ENCODE peak calls at places on chromosomes 4 and X, in eight cellular contexts. O, W, V, C, U, Q, J and T are unnamed samples. For H3K9me3, the result is how much of the 10 kb centered on the place peaks cover.

GRCh38 chrX:136752796-136753195 is 27.9 kb downstream of the ARHGEF6 start:
- DNase-seq in O (no peak), W (no peak), V (no peak), C (no peak), U (no peak), Q (no peak), J (no peak), T (no peak)

GRCh38 chrX:53723381-53723780 is 36.9 kb upstream of the HUWE1 start:
- DNase-seq in O (no peak), W (no peak), V (no peak), C (no peak), U (no peak), Q (no peak), J (no peak), T (no peak)

GRCh38 chrX:15973299-15973698 is 118.7 kb upstream of the AP1S2 start:
- DNase-seq in O (peak), W (peak), V (no peak), C (no peak), U (no peak), Q (peak), J (peak), T (no peak)

GRCh38 chr4:26870576-26871260 is 10.1 kb downstream of the STIM2 start:
- DNase-seq in O (no peak), W (no peak), V (no peak), C (no peak), U (no peak), Q (no peak), J (no peak), T (no peak)

GRCh38 chrX:20269848-20270556 is 3.3 kb upstream of the RPS6KA3 start:
- DNase-seq in O (no peak), W (no peak), V (no peak), C (no peak), U (no peak), Q (no peak), J (no peak), T (no peak)

GRCh38 chrX:109812236-109812635 is 79.2 kb upstream of the ACSL4 start:
- DNase-seq in O (no peak), W (no peak), V (no peak), C (no peak), U (no peak), Q (peak), J (no peak), T (no peak)

GRCh38 chr4:156476359-156476758 is 495.2 kb downstream of the PDGFC start:
- DNase-seq in O (peak), W (peak), V (no peak), C (no peak), U (no peak), Q (peak), J (no peak), T (no peak)

GRCh38 chr4:111736516-111736915 is 408.7 kb upstream of the FAM241A start:
- DNase-seq in O (no peak), W (no peak), V (no peak), C (no peak), U (no peak), Q (no peak), J (no peak), T (no peak)

GRCh38 chr4:7987148-7987989 is 47.7 kb upstream of the AFAP1 start:
- DNase-seq in O (peak), W (peak), V (peak), C (peak), U (no peak), Q (peak), J (peak), T (peak)

GRCh38 chr4:129822708-129823504 is 727.0 kb downstream of the C4orf33 start:
- DNase-seq in O (peak), W (peak), V (no peak), C (no peak), U (no peak), Q (no peak), J (no peak), T (no peak)

GRCh38 chr4:143348233-143349077 is 11.8 kb downstream of the GAB1 start:
- DNase-seq in O (no peak), W (no peak), V (no peak), C (no peak), U (no peak), Q (no peak), J (peak), T (no peak)

GRCh38 chr4:18524667-18525066 is 503.1 kb upstream of the LCORL start:
- DNase-seq in O (peak), W (no peak), V (no peak), C (peak), U (no peak), Q (no peak), J (no peak), T (no peak)

GRCh38 chr4:89539797-89540711 is 232.5 kb upstream of the GPRIN3 start:
- DNase-seq in O (peak), W (no peak), V (no peak), C (no peak), U (no peak), Q (no peak), J (no peak), T (no peak)

GRCh38 chr4:68658672-68659071 is 11.8 kb downstream of the UGT2B15 start:
- DNase-seq in O (no peak), W (no peak), V (no peak), C (no peak), U (no peak), Q (peak), J (no peak), T (no peak)

GRCh38 chr4:141078871-141079270 is 54.4 kb downstream of the RNF150 start:
- DNase-seq in O (no peak), W (no peak), V (no peak), C (no peak), U (no peak), Q (no peak), J (no peak), T (no peak)

GRCh38 chr4:114398386-114398785 is 200.2 kb upstream of the UGT8 start:
- DNase-seq in O (no peak), W (no peak), V (no peak), C (no peak), U (no peak), Q (no peak), J (no peak), T (no peak)

GRCh38 chrX:53435997-53436396 is 1.8 kb upstream of the HSD17B10 start:
- DNase-seq in O (peak), W (peak), V (peak), C (peak), U (no peak), Q (peak), J (peak), T (peak)

GRCh38 chr4:166290426-166290825 is 417.4 kb downstream of the TLL1 start:
- DNase-seq in O (no peak), W (no peak), V (no peak), C (no peak), U (no peak), Q (no peak), J (no peak), T (no peak)

DNA sequence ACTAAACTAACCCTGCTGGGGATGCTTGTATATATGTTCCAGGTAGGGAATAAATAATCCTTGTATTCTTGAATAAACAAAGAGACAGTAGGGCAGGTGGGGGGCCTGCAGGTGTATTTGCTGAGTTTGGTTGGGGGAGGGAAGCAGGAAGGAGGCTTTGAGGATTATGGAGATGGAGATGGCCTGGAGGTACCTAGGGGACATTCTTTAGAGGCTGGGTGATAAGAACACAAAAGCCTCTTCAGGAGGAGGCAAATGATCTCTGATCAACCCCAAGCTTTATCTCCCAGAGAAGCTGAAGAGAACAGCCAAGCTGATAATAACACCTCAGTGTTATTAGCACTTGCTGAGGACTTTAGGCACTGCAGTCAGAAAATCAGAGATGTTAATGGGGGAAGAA is 187.7 kb downstream of the MGST2 start:
- DNase-seq in O (no peak), W (no peak), V (no peak), C (no peak), U (no peak), Q (no peak), J (no peak), T (no peak)
- H3K9me3 ChIP-seq in O (under half), W (under half), V (under half), C (under half), U (under half), Q (under half), J (under half), T (under half)

DNA sequence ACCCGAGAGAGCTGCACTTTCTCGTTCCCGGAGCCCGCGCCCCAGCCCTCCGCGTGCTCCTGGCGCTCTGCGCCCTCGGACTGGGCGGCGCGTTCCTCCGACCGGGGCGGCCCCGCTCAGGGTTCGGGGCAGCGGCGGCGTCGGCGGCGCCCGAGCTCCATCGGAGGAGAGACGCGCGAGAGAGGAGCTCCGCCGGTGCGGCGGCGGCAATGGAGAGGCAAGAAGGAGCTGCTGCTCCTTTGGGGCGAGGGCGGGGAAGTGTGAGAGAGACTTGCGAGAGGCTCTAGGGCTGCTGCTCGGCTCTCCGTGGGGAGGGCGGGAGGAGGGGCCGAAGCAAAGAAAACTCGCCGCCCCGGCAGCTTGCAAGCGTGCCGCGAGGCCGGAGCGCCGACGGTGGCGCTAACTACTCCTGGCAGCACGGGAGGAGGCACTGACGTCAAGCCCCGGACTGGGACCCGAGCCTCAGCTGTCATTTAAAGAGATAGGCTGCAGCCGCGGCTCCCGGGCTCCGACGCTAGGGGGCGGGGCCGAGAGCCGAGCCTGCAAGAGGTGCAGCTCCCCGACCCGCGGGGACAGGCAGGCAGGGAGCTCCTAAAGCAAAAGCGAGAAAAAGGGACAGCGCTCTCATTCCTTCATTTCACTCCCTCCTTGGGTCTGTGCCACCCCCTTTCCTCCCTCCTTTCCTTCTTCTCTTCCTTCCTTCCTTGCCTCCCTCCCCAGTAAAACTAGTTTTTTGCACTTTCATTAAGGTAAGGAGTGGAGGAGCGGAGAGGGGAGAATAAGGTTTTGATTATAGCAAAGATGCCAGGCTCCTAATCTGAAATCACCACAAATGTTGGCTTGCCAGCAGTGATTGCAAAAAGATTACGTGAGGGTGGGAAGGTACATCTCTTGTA is at the start of gene KCTD8:
- DNase-seq in O (peak), W (no peak), V (peak), C (peak), U (peak), Q (peak), J (peak), T (peak)
- TF ChIP-seq POLR2AphosphoS5 in O (no peak), W (no peak), V (peak), C (peak), U (no peak), Q (no peak), J (peak), T (no peak)

GRCh38 chrX:46648660-46649059 is 75.1 kb downstream of the CHST7 start:
- DNase-seq in O (no peak), W (no peak), V (no peak), C (no peak), U (no peak), Q (no peak), J (no peak), T (no peak)

GRCh38 chrX:46649421-46650260 is 76.1 kb downstream of the CHST7 start:
- DNase-seq in O (peak), W (no peak), V (peak), C (peak), U (no peak), Q (no peak), J (peak), T (peak)

DNA sequence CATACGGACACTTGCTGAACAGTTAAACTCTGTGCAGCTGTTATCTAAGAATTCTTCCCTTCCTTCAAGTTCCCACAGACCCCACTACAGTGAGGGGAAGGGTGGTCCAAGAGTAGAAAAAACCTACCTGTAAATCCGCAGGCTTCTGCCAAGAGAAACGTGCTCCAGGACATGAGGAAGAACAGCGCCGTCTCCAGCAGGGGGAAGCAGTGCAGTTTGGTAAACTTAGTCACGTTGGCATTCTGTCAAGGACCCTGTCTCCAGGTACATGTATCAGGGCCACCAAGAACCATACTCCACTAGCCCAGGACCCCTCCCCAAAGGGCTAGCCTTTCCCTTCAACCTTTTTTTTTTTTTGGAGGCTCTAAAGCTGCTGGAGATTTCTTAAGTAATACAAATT is 79.9 kb downstream of the CHST7 start:
- DNase-seq in O (peak), W (no peak), V (no peak), C (no peak), U (no peak), Q (peak), J (no peak), T (no peak)
- TF ChIP-seq CTCF in O (peak), W (peak), V (no peak), C (no peak), U (no peak), Q (peak), J (no peak), T (peak)

GRCh38 chr4:149009223-149009622 is 567.0 kb upstream of the NR3C2 start:
- DNase-seq in O (no peak), W (no peak), V (no peak), C (no peak), U (no peak), Q (no peak), J (no peak), T (no peak)
- H3K9me3 ChIP-seq in O (under half), W (under half), V (under half), C (under half), U (under half), Q (under half), J (under half), T (under half)

DNA sequence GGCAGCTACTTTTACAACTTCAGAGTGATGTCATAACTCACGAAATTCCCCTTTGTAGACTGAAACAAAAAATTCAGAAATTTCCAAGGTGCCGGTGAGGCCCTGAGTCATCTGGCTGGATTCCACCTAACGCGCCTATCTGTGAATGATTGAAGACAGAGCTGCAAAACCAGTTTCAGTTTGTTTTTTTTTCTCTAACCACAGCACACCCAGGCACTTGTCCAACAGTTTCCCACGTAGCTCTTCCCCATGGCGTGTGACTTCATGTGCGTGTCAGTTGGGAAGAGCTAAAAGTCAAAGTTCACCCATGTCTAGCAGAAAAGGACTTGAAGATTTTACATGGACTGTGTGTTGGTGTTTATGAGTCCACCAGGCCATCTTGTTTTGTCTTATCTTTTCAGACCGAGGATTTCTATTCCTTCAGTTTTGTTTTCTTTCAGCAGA is 16.3 kb downstream of the TCEANC start:
- DNase-seq in O (peak), W (peak), V (peak), C (peak), U (no peak), Q (peak), J (peak), T (peak)
- TF ChIP-seq POLR2AphosphoS5 in O (no peak), W (peak), V (no peak), C (peak), U (peak), Q (no peak), J (peak), T (peak)

GRCh38 chr4:4761128-4761991 is 98.1 kb upstream of the MSX1 start:
- DNase-seq in O (no peak), W (peak), V (no peak), C (no peak), U (no peak), Q (peak), J (no peak), T (no peak)
- TF ChIP-seq CTCF in O (no peak), W (no peak), V (no peak), C (no peak), U (no peak), Q (peak), J (no peak), T (no peak)

GRCh38 chrX:47992669-47993068 is 11.1 kb downstream of the ZNF182 start:
- DNase-seq in O (no peak), W (no peak), V (no peak), C (no peak), U (no peak), Q (no peak), J (no peak), T (no peak)

GRCh38 chrX:47991263-47992092 is 12.3 kb downstream of the ZNF182 start:
- DNase-seq in O (no peak), W (no peak), V (no peak), C (no peak), U (no peak), Q (no peak), J (no peak), T (no peak)

GRCh38 chrX:47992093-47992375 is 11.8 kb downstream of the ZNF182 start:
- DNase-seq in O (no peak), W (no peak), V (no peak), C (no peak), U (no peak), Q (no peak), J (no peak), T (no peak)
- H3K9me3 ChIP-seq in O (under half), W (under half), V (under half), C (under half), U (under half), Q (under half), J (under half), T (under half)